ENCODE peak calls at places on chromosomes 12 and 14, in nine cellular contexts. T is epithelial cell of proximal tubule, I is GM12865, F is RWPE2, D is B cell, R is HFFc6, P is stomach, O is heart left ventricle, S is H9. A is an unnamed sample.

GRCh38 chr12:108724054-108724889 is 7.0 kb downstream of the CORO1C start:
- DNase-seq in D (no peak), R (peak), O (no peak), P (no peak), S (peak), I (peak), F (no peak), T (no peak), A (no peak)

GRCh38 chr12:110199360-110200123 is 75.4 kb downstream of the IFT81 start:
- DNase-seq in O (no peak), S (peak), F (no peak), T (no peak), R (peak), I (peak), D (no peak), P (no peak), A (no peak)

GRCh38 chr12:41190360-41190759 is 2.2 kb downstream of the PDZRN4 start:
- DNase-seq in P (no peak), F (no peak), O (no peak), S (peak), I (no peak), D (no peak), T (no peak), R (no peak), A (no peak)

GRCh38 chr12:107326237-107326636 is 232.9 kb upstream of the CRY1 start:
- DNase-seq in T (no peak), P (no peak), R (no peak), O (no peak), D (no peak), F (no peak), S (no peak), I (no peak), A (no peak)

GRCh38 chr12:95637010-95637409 is 85.7 kb upstream of the USP44 start:
- DNase-seq in R (no peak), S (no peak), T (no peak), I (no peak), O (no peak), D (no peak), P (no peak), F (no peak), A (no peak)

GRCh38 chr12:49109631-49110172 is 945 bp downstream of the LMBR1L start:
- DNase-seq in F (no peak), R (no peak), O (no peak), D (no peak), T (no peak), S (no peak), P (no peak), I (no peak), A (no peak)

GRCh38 chr12:88764781-88765470 is 184.7 kb upstream of the KITLG start:
- DNase-seq in P (no peak), I (no peak), S (no peak), T (no peak), F (no peak), O (no peak), R (no peak), D (no peak), A (no peak)

GRCh38 chr14:99345472-99345871 is 73.5 kb upstream of the BCL11B start:
- DNase-seq in R (no peak), D (no peak), T (no peak), S (no peak), F (no peak), I (no peak), P (no peak), O (no peak), A (no peak)

GRCh38 chr14:78254911-78255431 is 84.8 kb downstream of the NRXN3 start:
- DNase-seq in I (peak), F (peak), D (no peak), T (peak), S (no peak), O (no peak), P (no peak), R (peak), A (no peak)

GRCh38 chr14:92959189-92959531 is 36.2 kb downstream of the CHGA start:
- DNase-seq in R (no peak), F (no peak), D (no peak), S (no peak), P (no peak), I (no peak), O (peak), T (no peak), A (no peak)

GRCh38 chr12:110102255-110102654 is 21.9 kb upstream of the IFT81 start:
- DNase-seq in R (peak), P (no peak), O (no peak), D (no peak), I (peak), S (peak), F (no peak), T (peak), A (peak)

GRCh38 chr14:75279739-75280447 is 1.3 kb downstream of the FOS start:
- DNase-seq in O (peak), I (no peak), P (no peak), S (peak), D (no peak), F (peak), R (no peak), T (no peak), A (no peak)

GRCh38 chr14:65257405-65257804 is 155.1 kb upstream of the MAX start:
- DNase-seq in I (no peak), T (no peak), F (no peak), S (no peak), R (no peak), D (no peak), P (no peak), O (no peak), A (no peak)

GRCh38 chr14:61841145-61841544 is 78.9 kb downstream of the SNAPC1 start:
- DNase-seq in R (no peak), D (no peak), S (no peak), T (no peak), P (no peak), O (no peak), F (no peak), I (no peak), A (no peak)

GRCh38 chr12:128969480-128970055 is 116.3 kb downstream of the GLT1D1 start:
- DNase-seq in P (peak), I (peak), R (no peak), F (no peak), S (peak), T (no peak), D (no peak), O (no peak), A (no peak)

GRCh38 chr14:24911324-24912095 is 138.4 kb downstream of the STXBP6 start:
- DNase-seq in P (no peak), D (no peak), I (peak), O (no peak), T (peak), S (no peak), F (no peak), R (peak), A (no peak)

GRCh38 chr12:30953257-30953656 is 26.7 kb downstream of the TSPAN11 start:
- DNase-seq in F (no peak), S (no peak), D (no peak), P (no peak), O (no peak), T (no peak), I (peak), R (no peak), A (no peak)

GRCh38 chr12:62211510-62211909 is 48.7 kb upstream of the USP15 start:
- DNase-seq in T (no peak), O (no peak), I (no peak), F (no peak), S (no peak), D (no peak), R (no peak), P (no peak), A (no peak)

GRCh38 chr14:73759714-73760597 is 45.8 kb upstream of the PNMA1 start:
- DNase-seq in I (peak), T (peak), S (peak), F (peak), R (peak), D (peak), P (peak), O (peak), A (peak)
- TF ChIP-seq CTCF in I (no peak), T (no peak), S (no peak), F (peak), R (peak), D (peak), P (no peak), O (no peak), A (no peak)

DNA sequence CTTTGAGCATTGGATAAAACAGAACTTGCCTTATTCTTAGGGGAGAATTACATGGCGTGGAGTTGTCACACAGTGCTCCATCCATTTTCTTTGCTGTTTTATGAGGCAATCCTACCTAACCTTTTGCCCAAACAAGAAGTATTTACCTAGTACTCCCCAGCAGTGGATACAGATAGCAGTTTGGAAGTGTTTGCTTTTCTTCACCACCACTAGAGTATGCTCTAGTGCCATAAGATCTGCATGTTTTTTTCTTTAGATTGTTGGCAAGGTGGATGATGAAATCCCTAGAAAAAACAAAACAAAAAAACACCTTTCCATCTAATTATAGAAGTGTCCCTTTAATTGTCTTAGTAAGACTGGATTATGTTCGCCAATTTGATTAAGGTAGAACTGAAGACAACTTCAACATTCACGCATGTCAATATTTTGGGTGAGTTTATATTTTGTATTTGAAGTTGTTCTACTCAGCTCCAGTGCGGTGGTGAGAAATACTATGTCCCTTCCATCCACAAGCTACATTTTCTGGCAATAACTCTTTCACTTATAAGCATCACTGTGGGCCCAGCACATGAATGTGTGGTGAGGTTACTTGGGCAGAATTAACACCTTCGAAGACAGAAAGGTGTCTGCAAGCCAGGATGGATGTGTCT is 23.6 kb upstream of the TMEM260 start:
- DNase-seq in T (no peak), I (peak), P (no peak), F (no peak), R (no peak), S (no peak), O (no peak), D (no peak), A (no peak)
- TF ChIP-seq CTCF in T (peak), I (peak), P (peak), F (peak), R (peak), S (peak), O (peak), D (peak), A (peak)

DNA sequence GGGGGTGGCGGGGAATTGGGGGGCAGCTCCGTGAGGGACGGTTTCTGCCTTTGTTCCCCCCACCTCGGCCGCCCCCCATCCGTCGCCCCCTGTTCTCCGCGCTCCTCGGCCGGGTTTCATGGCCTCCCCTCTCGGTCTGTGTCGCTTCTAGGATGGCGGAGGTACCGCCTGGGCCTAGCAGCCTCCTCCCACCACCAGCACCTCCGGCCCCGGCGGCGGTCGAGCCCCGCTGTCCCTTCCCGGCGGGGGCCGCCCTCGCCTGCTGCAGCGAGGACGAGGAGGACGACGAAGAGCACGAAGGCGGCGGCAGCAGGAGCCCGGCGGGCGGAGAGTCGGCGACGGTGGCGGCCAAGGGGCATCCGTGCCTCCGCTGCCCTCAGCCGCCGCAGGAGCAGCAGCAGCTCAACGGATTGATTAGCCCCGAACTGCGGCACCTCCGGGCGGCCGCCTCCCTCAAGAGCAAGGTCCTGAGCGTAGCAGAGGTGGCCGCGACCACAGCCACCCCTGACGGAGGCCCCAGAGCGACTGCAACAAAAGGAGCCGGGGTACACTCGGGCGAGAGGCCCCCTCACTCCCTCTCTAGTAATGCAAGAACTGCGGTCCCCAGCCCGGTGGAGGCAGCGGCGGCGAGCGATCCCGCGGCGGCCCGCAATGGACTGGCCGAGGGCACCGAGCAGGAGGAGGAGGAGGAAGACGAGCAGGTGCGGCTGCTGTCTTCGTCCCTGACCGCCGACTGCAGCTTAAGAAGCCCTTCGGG is 598 bp downstream of the NAA30 start:
- DNase-seq in R (no peak), T (no peak), D (no peak), S (peak), O (peak), P (peak), I (peak), F (peak), A (no peak)
- TF ChIP-seq CTCF in R (no peak), T (no peak), D (no peak), S (no peak), O (no peak), P (no peak), I (no peak), F (peak), A (no peak)

GRCh38 chr14:81164167-81164774 is 56.5 kb downstream of the GTF2A1 start:
- DNase-seq in S (peak), O (no peak), T (peak), D (no peak), R (peak), F (no peak), I (peak), P (peak), A (peak)
- TF ChIP-seq CTCF in S (peak), O (peak), T (peak), D (peak), R (peak), F (peak), I (peak), P (no peak), A (peak)

GRCh38 chr14:29376251-29376650 is 551.4 kb downstream of the PRKD1 start:
- DNase-seq in D (no peak), O (no peak), F (no peak), P (no peak), T (no peak), I (no peak), R (no peak), S (no peak), A (no peak)
- TF ChIP-seq CTCF in D (no peak), O (no peak), F (no peak), P (no peak), T (no peak), I (no peak), R (no peak), S (no peak), A (no peak)

GRCh38 chr14:76810953-76811400 is 1.7 kb downstream of the ANGEL1 start:
- DNase-seq in D (no peak), I (peak), R (peak), T (no peak), P (no peak), S (no peak), O (no peak), F (no peak), A (peak)
- TF ChIP-seq CTCF in D (no peak), I (peak), R (peak), T (peak), P (no peak), S (peak), O (peak), F (peak), A (peak)

GRCh38 chr14:103679351-103679750 is 35.9 kb downstream of the XRCC3 start:
- DNase-seq in F (no peak), T (no peak), I (peak), P (peak), O (no peak), S (peak), D (peak), R (no peak), A (peak)
- TF ChIP-seq CTCF in F (peak), T (peak), I (peak), P (peak), O (peak), S (peak), D (peak), R (peak), A (peak)

A was measured in GM12864.